ENCODE peak calls at places on chromosomes 5 and 9, in nine cellular contexts. A is IMR-90; W is astrocyte of the cerebellum; E is foreskin fibroblast; X is esophagus muscularis mucosa; O is K562; J is heart right ventricle; I is AG10803; C is CD8-positive, alpha-beta T cell. S is an unnamed sample.

GRCh38 chr5:66515209-66515608 is 81.0 kb upstream of the MAST4 start:
- DNase-seq in A (no peak), W (no peak), E (no peak), X (no peak), O (no peak), J (no peak), I (no peak), C (no peak), S (no peak)

GRCh38 chr5:82586597-82586996 is 308.4 kb upstream of the RPS23 start:
- DNase-seq in A (no peak), W (no peak), E (no peak), X (no peak), O (no peak), J (no peak), I (no peak), C (no peak), S (no peak)

GRCh38 chr5:125327676-125328075 is 581.2 kb upstream of the ZNF608 start:
- DNase-seq in A (no peak), W (no peak), E (no peak), X (no peak), O (no peak), J (no peak), I (no peak), C (no peak), S (no peak)

GRCh38 chr9:36398745-36399144 is 1.3 kb downstream of the RNF38 start:
- DNase-seq in A (peak), W (no peak), E (peak), X (no peak), O (no peak), J (no peak), I (peak), C (no peak), S (no peak)

GRCh38 chr5:89769975-89770374 is 639.6 kb downstream of the CETN3 start:
- DNase-seq in A (peak), W (peak), E (peak), X (no peak), O (no peak), J (no peak), I (peak), C (no peak), S (no peak)

GRCh38 chr5:119382167-119382566 is 26.3 kb downstream of the TNFAIP8 start:
- DNase-seq in A (peak), W (no peak), E (no peak), X (no peak), O (no peak), J (no peak), I (no peak), C (no peak), S (no peak)

GRCh38 chr9:105502276-105502675 is 54.4 kb downstream of the FSD1L start:
- DNase-seq in A (peak), W (no peak), E (peak), X (no peak), O (no peak), J (no peak), I (no peak), C (no peak), S (no peak)

GRCh38 chr9:94298949-94299599 is 29.4 kb downstream of the NUTM2F start:
- DNase-seq in A (no peak), W (no peak), E (no peak), X (no peak), O (no peak), J (no peak), I (no peak), C (no peak), S (no peak)

GRCh38 chr5:78795757-78796156 is 147.2 kb upstream of the LHFPL2 start:
- DNase-seq in A (no peak), W (no peak), E (peak), X (no peak), O (no peak), J (no peak), I (peak), C (no peak), S (no peak)

GRCh38 chr5:134143431-134143830 is 28.9 kb downstream of the TCF7 start:
- DNase-seq in A (no peak), W (no peak), E (no peak), X (no peak), O (no peak), J (no peak), I (no peak), C (no peak), S (no peak)

GRCh38 chr9:134585746-134586706 is 55.6 kb upstream of the COL5A1 start:
- DNase-seq in A (peak), W (no peak), E (peak), X (peak), O (no peak), J (no peak), I (peak), C (peak), S (no peak)

GRCh38 chr9:114592356-114592755 is 4.8 kb downstream of the ATP6V1G1 start:
- DNase-seq in A (peak), W (no peak), E (no peak), X (no peak), O (no peak), J (no peak), I (peak), C (peak), S (no peak)

GRCh38 chr5:71924980-71925379 is 182.3 kb upstream of the MAP1B start:
- DNase-seq in A (peak), W (no peak), E (peak), X (no peak), O (no peak), J (no peak), I (peak), C (no peak), S (no peak)

GRCh38 chr5:73851782-73852181 is 225.8 kb downstream of the ARHGEF28 start:
- DNase-seq in A (no peak), W (no peak), E (no peak), X (no peak), O (no peak), J (no peak), I (no peak), C (no peak), S (no peak)

GRCh38 chr9:21265421-21266189 is 25.8 kb upstream of the IFNA14 start:
- DNase-seq in A (no peak), W (no peak), E (no peak), X (no peak), O (no peak), J (no peak), I (no peak), C (no peak), S (no peak)

GRCh38 chr5:75612211-75612579 is 942 bp downstream of the ANKDD1B start:
- DNase-seq in A (no peak), W (no peak), E (no peak), X (no peak), O (no peak), J (no peak), I (no peak), C (no peak), S (no peak)

GRCh38 chr5:173577166-173577565 is 39.3 kb downstream of the BOD1 start:
- DNase-seq in A (no peak), W (no peak), E (no peak), X (no peak), O (no peak), J (no peak), I (no peak), C (no peak), S (no peak)

GRCh38 chr5:135930029-135930948 is 24.5 kb downstream of the LECT2 start:
- DNase-seq in A (no peak), W (no peak), E (peak), X (no peak), O (no peak), J (peak), I (no peak), C (no peak), S (no peak)

DNA sequence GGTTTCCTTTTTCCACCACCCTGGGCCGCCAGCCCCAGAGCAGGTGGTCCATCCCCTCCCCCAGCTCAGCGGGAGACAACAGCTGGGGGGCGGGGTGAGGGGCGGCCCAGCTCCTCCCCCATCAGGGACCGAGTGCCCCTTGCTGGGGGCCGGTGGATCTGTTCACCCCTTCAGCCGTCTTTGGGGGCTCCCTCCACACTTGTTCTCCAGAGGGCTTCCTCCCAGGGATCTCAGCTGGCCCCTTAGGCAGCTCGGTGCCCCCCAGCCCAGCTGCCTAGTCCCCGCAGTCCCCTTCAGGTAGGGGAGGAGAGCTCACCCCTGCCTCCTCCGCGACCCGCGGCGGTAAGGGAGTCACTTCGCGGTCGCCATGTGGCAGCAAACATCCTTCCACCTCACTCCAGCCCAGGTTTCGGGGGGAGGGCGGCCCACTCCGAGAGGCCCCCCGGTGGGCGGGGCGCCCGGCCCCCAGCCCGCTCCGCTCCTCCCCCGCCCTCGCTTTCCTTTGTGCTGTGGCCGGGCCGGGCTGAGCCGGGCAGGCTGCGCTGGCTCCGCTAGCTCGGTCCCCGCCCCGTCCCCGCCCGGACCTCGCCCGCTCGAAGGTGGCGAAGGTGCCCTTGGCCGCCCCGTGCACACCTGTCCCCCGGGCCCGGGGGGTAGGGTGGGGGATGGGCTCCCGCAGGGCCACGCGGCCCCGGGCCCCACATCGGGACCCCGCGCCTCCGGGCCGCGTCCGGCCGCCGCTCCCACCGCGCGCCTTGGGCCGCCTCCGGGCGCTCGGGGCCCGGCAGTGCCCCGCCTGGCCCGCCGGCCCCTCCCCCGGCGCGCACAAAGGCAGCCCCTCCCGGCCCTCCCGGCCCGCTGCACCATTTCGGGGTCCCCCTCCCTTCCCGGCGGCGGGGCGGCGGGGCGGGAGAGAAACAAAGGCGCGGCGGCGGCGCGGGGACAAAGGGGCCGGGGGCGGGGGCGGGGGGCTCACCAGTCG is 683 bp downstream of the DBN1 start:
- DNase-seq in A (no peak), W (no peak), E (peak), X (no peak), O (peak), J (no peak), I (no peak), C (peak), S (no peak)
- H3K4me3 ChIP-seq in A (peak), W (peak), E (peak), X (peak), O (peak), J (peak), I (peak), C (peak), S (peak)

GRCh38 chr5:34652916-34653315 is 3.2 kb upstream of the RAI14 start:
- DNase-seq in A (peak), W (peak), E (peak), X (no peak), O (no peak), J (no peak), I (peak), C (no peak), S (peak)
- TF ChIP-seq CTCF in A (no peak), W (peak), E (no peak), X (no peak), O (no peak), J (no peak), I (peak), C (no peak), S (peak)

GRCh38 chr5:123535648-123536047 is 23.7 kb downstream of the CSNK1G3 start:
- DNase-seq in A (no peak), W (no peak), E (no peak), X (no peak), O (no peak), J (no peak), I (no peak), C (no peak), S (no peak)
- H3K4me3 ChIP-seq in A (no peak), W (no peak), E (no peak), X (no peak), O (no peak), J (no peak), I (no peak), C (no peak), S (no peak)

GRCh38 chr5:122492675-122493074 is 180.6 kb downstream of the SNCAIP start:
- DNase-seq in A (no peak), W (no peak), E (peak), X (no peak), O (no peak), J (no peak), I (peak), C (no peak), S (no peak)
- TF ChIP-seq CTCF in A (peak), W (peak), E (peak), X (no peak), O (peak), J (no peak), I (peak), C (no peak), S (peak)

GRCh38 chr9:98253563-98253962 is 1.9 kb downstream of the TBC1D2 start:
- DNase-seq in A (no peak), W (no peak), E (no peak), X (no peak), O (no peak), J (no peak), I (no peak), C (no peak), S (no peak)
- H3K4me3 ChIP-seq in A (peak), W (no peak), E (no peak), X (no peak), O (peak), J (no peak), I (peak), C (no peak), S (peak)

GRCh38 chr5:96796434-96796833 is 11.3 kb downstream of the ERAP1 start:
- DNase-seq in A (no peak), W (no peak), E (no peak), X (no peak), O (no peak), J (no peak), I (no peak), C (no peak), S (no peak)
- TF ChIP-seq CTCF in A (no peak), W (no peak), E (no peak), X (no peak), O (no peak), J (no peak), I (no peak), C (no peak), S (no peak)

DNA sequence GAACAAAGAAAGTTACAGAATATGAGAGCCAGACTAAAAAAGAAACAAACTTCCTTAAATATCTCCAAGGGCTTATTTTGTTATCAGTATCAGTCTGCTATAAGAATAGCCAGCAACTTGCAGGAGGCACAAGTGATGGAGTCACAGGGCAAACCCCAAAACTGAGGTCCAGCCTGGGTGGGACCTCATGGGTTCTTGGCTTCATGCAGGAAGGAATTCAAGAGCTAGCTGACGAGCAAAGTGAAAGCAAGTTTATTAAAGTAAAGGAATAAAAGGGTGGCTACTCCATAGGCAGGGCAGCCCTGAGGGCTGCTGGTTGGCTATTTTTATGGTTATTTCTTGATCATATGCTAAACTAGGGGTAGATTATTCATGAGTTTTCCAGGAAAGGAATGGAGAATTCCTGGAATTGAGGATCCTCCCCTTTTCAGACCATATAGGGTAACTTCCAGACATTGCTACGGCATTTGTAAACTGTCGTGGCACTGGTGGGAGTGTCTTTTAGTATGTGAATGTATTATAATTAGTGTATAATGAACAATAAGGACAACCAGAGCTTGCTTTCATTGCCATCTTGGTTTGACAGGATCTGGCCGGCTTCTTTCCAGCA is 231.9 kb downstream of the ADAMTSL1 start:
- DNase-seq in A (no peak), W (no peak), E (no peak), X (no peak), O (no peak), J (no peak), I (no peak), C (no peak), S (no peak)
- H3K4me3 ChIP-seq in A (no peak), W (no peak), E (no peak), X (no peak), O (no peak), J (no peak), I (no peak), C (no peak), S (no peak)

GRCh38 chr9:118595719-118596305 is 773.4 kb downstream of the BRINP1 start:
- DNase-seq in A (no peak), W (peak), E (peak), X (no peak), O (no peak), J (no peak), I (peak), C (no peak), S (no peak)
- TF ChIP-seq CTCF in A (no peak), W (peak), E (peak), X (no peak), O (no peak), J (no peak), I (peak), C (no peak), S (peak)

DNA sequence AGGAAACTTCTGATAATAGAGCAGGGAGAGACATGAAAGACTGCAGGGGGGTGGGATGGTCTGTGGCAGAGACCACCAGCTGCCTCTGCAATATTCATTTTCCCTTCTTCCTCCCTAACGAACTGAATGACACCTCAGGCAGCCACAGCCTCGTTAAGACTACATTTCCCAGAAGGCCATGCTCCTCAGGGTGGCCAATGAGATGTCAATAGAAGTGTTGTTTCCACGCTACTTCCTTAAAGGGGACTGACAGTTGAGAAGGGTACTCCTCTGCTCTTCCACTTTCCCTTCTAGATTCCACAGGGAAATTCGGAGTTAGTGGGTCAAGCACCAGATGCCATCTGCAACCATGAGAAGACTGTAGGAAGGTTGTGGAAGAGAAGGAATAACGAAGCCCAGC is 52.0 kb upstream of the DAPK1 start:
- DNase-seq in A (peak), W (no peak), E (no peak), X (no peak), O (peak), J (no peak), I (peak), C (no peak), S (no peak)
- H3K4me3 ChIP-seq in A (peak), W (no peak), E (no peak), X (no peak), O (peak), J (no peak), I (no peak), C (no peak), S (no peak)

GRCh38 chr9:5886114-5886939 is 4.4 kb upstream of the MLANA start:
- DNase-seq in A (peak), W (peak), E (peak), X (peak), O (peak), J (peak), I (peak), C (peak), S (no peak)
- TF ChIP-seq CTCF in A (peak), W (peak), E (peak), X (peak), O (peak), J (peak), I (peak), C (peak), S (peak)